ENCODE peak calls at places on chromosomes 16 and 17, in five cellular contexts. One of them, this sample, is unnamed.

GRCh38 chr16:89723279-89724250 is 2.2 kb downstream of the ZNF276 start:
- DNase-seq in IMR-90: peak
- DNase-seq in H1: no peak
- DNase-seq in neuronal stem cell: no peak
- DNase-seq in trophoblast cell: no peak
- DNase-seq in this sample: no peak

GRCh38 chr17:49226771-49227435 is 3.7 kb downstream of the PHOSPHO1 start:
- DNase-seq in H1: no peak
- DNase-seq in IMR-90: no peak
- DNase-seq in trophoblast cell: no peak
- DNase-seq in neuronal stem cell: no peak
- DNase-seq in this sample: no peak

GRCh38 chr17:15777717-15778116 is 45.6 kb downstream of the TBC1D26 start:
- DNase-seq in IMR-90: no peak
- DNase-seq in neuronal stem cell: no peak
- DNase-seq in H1: no peak
- DNase-seq in trophoblast cell: no peak
- DNase-seq in this sample: no peak

GRCh38 chr17:7184091-7184488 is 4.9 kb upstream of the ASGR1 start:
- DNase-seq in IMR-90: no peak
- DNase-seq in H1: no peak
- DNase-seq in neuronal stem cell: no peak
- DNase-seq in trophoblast cell: no peak
- DNase-seq in this sample: no peak

GRCh38 chr17:43902190-43902589 is 5.1 kb downstream of the MPP2 start:
- DNase-seq in trophoblast cell: no peak
- DNase-seq in IMR-90: no peak
- DNase-seq in H1: no peak
- DNase-seq in neuronal stem cell: no peak
- DNase-seq in this sample: no peak

GRCh38 chr16:19861811-19862327 is 22.8 kb downstream of the GPRC5B start:
- DNase-seq in H1: peak
- DNase-seq in trophoblast cell: no peak
- DNase-seq in neuronal stem cell: no peak
- DNase-seq in IMR-90: no peak
- DNase-seq in this sample: peak

GRCh38 chr17:30375661-30376060 is 3.1 kb upstream of the CPD start:
- DNase-seq in neuronal stem cell: no peak
- DNase-seq in H1: no peak
- DNase-seq in IMR-90: peak
- DNase-seq in trophoblast cell: no peak
- DNase-seq in this sample: no peak

GRCh38 chr17:8846768-8847211 is 20.7 kb downstream of the PIK3R6 start:
- DNase-seq in neuronal stem cell: peak
- DNase-seq in H1: no peak
- DNase-seq in trophoblast cell: peak
- DNase-seq in IMR-90: peak
- DNase-seq in this sample: peak

GRCh38 chr16:23663918-23664317 is 14.8 kb upstream of the PLK1 start:
- DNase-seq in IMR-90: no peak
- DNase-seq in neuronal stem cell: no peak
- DNase-seq in H1: no peak
- DNase-seq in trophoblast cell: no peak
- DNase-seq in this sample: no peak

GRCh38 chr16:78930561-78930960 is 670.0 kb downstream of the MAF start:
- DNase-seq in IMR-90: no peak
- DNase-seq in H1: no peak
- DNase-seq in neuronal stem cell: no peak
- DNase-seq in trophoblast cell: no peak
- DNase-seq in this sample: no peak

GRCh38 chr16:84237994-84238750 is 1.6 kb downstream of the KCNG4 start:
- DNase-seq in trophoblast cell: no peak
- DNase-seq in IMR-90: no peak
- DNase-seq in H1: no peak
- DNase-seq in neuronal stem cell: no peak
- DNase-seq in this sample: no peak

GRCh38 chr17:72173475-72174116 is 52.8 kb downstream of the SOX9 start:
- DNase-seq in neuronal stem cell: no peak
- DNase-seq in H1: no peak
- DNase-seq in trophoblast cell: no peak
- DNase-seq in IMR-90: peak
- DNase-seq in this sample: no peak

GRCh38 chr17:48175692-48176450 is 68.3 kb downstream of the SNX11 start:
- DNase-seq in neuronal stem cell: no peak
- DNase-seq in trophoblast cell: no peak
- DNase-seq in IMR-90: peak
- DNase-seq in H1: no peak
- DNase-seq in this sample: no peak

GRCh38 chr17:7440113-7440822 is 956 bp downstream of the FGF11 start:
- DNase-seq in neuronal stem cell: peak
- DNase-seq in trophoblast cell: no peak
- DNase-seq in IMR-90: no peak
- DNase-seq in H1: peak
- DNase-seq in this sample: peak

GRCh38 chr17:17048106-17048505 is 5.8 kb downstream of the MPRIP start:
- DNase-seq in neuronal stem cell: no peak
- DNase-seq in trophoblast cell: no peak
- DNase-seq in H1: no peak
- DNase-seq in IMR-90: no peak
- DNase-seq in this sample: no peak

GRCh38 chr16:30534368-30535105 is at the start of gene ZNF747:
- DNase-seq in H1: peak
- DNase-seq in trophoblast cell: peak
- DNase-seq in neuronal stem cell: peak
- DNase-seq in IMR-90: peak
- DNase-seq in this sample: peak

GRCh38 chr16:19029980-19030379 is 37.4 kb upstream of the COQ7 start:
- DNase-seq in H1: no peak
- DNase-seq in IMR-90: no peak
- DNase-seq in trophoblast cell: peak
- DNase-seq in neuronal stem cell: no peak
- DNase-seq in this sample: no peak

GRCh38 chr16:31148281-31148728 is 1.6 kb downstream of the PRSS36 start:
- DNase-seq in neuronal stem cell: no peak
- DNase-seq in trophoblast cell: peak
- DNase-seq in IMR-90: no peak
- DNase-seq in H1: peak
- DNase-seq in this sample: no peak

GRCh38 chr17:41171881-41172280 is 3.9 kb upstream of the KRTAP4-3 start:
- DNase-seq in neuronal stem cell: no peak
- DNase-seq in H1: no peak
- DNase-seq in trophoblast cell: no peak
- DNase-seq in IMR-90: peak
- DNase-seq in this sample: no peak

GRCh38 chr16:27847030-27847550 is 216.4 kb downstream of the GSG1L start:
- DNase-seq in H1: no peak
- DNase-seq in IMR-90: no peak
- DNase-seq in trophoblast cell: no peak
- DNase-seq in neuronal stem cell: no peak
- DNase-seq in this sample: no peak

GRCh38 chr16:66422366-66422765 is 4.7 kb upstream of the BEAN1 start:
- DNase-seq in neuronal stem cell: no peak
- DNase-seq in IMR-90: no peak
- DNase-seq in trophoblast cell: no peak
- DNase-seq in H1: no peak
- DNase-seq in this sample: no peak

GRCh38 chr17:5785343-5785742 is 201.0 kb upstream of the NLRP1 start:
- DNase-seq in IMR-90: peak
- DNase-seq in trophoblast cell: peak
- DNase-seq in neuronal stem cell: no peak
- DNase-seq in H1: no peak
- DNase-seq in this sample: no peak
- H3K4me2 ChIP-seq in IMR-90: no peak
- H3K4me2 ChIP-seq in trophoblast cell: no peak
- H3K4me2 ChIP-seq in neuronal stem cell: no peak
- H3K4me2 ChIP-seq in H1: no peak
- H3K4me2 ChIP-seq in this sample: no peak

GRCh38 chr17:3667366-3668278 is 756 bp downstream of the TAX1BP3 start:
- DNase-seq in H1: peak
- DNase-seq in neuronal stem cell: no peak
- DNase-seq in IMR-90: peak
- DNase-seq in trophoblast cell: peak
- DNase-seq in this sample: peak
- H2BK5ac ChIP-seq in H1: peak
- H2BK5ac ChIP-seq in neuronal stem cell: peak
- H2BK5ac ChIP-seq in IMR-90: peak
- H2BK5ac ChIP-seq in trophoblast cell: peak
- H2BK5ac ChIP-seq in this sample: peak

DNA sequence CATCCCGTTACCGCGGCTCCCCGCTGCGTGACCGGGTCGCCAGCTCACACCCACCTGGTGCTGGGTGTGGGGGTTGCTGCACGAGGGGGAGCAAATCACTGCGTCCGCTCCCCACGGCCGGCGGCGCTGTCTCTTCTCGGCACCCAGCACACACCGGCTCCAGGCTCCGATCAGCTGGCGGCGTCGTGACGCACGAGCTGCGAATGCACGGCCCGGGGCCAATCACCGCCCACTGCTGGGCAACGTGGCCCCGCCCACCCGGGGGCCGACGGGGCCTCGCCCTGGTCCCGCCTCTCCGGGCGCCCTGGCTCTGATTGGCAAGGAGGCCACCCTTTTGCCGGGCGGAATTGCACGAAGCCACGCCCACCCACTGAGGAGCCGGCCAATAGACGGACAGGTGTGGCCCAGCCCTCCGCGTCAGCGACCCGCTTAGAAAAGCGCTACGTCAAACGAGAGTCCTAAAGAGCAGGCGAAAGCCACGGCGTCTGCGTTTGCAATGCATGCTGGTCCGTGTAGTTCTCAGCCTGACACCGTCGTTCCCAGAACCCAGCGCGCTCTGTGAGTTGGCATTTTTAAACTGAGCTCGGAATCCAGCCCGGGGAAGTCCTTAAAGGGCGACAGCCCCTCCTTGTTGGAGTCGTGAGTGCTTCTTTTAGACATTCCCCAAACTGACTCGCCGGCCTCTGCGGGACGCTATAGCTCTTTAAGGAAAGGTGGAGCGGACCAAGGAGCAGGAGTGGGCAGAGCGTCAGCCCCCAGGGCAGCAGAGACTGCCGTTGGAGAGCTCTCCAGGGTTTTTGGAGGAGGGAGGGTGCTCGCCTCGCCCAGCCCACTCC is 6.1 kb upstream of the TLCD2 start:
- DNase-seq in H1: peak
- DNase-seq in trophoblast cell: peak
- DNase-seq in neuronal stem cell: peak
- DNase-seq in IMR-90: peak
- DNase-seq in this sample: peak
- H3K23ac ChIP-seq in H1: no peak
- H3K23ac ChIP-seq in trophoblast cell: no peak
- H3K23ac ChIP-seq in neuronal stem cell: peak
- H3K23ac ChIP-seq in IMR-90: peak
- H3K23ac ChIP-seq in this sample: no peak

GRCh38 chr16:82995927-82996441 is 369.2 kb downstream of the CDH13 start:
- DNase-seq in trophoblast cell: no peak
- DNase-seq in H1: no peak
- DNase-seq in neuronal stem cell: no peak
- DNase-seq in IMR-90: peak
- DNase-seq in this sample: no peak
- H3K4me2 ChIP-seq in trophoblast cell: no peak
- H3K4me2 ChIP-seq in H1: no peak
- H3K4me2 ChIP-seq in neuronal stem cell: no peak
- H3K4me2 ChIP-seq in IMR-90: peak
- H3K4me2 ChIP-seq in this sample: no peak

GRCh38 chr16:11359370-11359769 is 14.1 kb downstream of the RMI2 start:
- DNase-seq in IMR-90: peak
- DNase-seq in neuronal stem cell: no peak
- DNase-seq in trophoblast cell: peak
- DNase-seq in H1: no peak
- DNase-seq in this sample: peak

GRCh38 chr16:11360581-11360980 is 15.3 kb downstream of the RMI2 start:
- DNase-seq in trophoblast cell: no peak
- DNase-seq in neuronal stem cell: no peak
- DNase-seq in IMR-90: no peak
- DNase-seq in H1: no peak
- DNase-seq in this sample: no peak

GRCh38 chr16:11356573-11357331 is 11.5 kb downstream of the RMI2 start:
- DNase-seq in neuronal stem cell: peak
- DNase-seq in IMR-90: peak
- DNase-seq in trophoblast cell: peak
- DNase-seq in H1: peak
- DNase-seq in this sample: peak

GRCh38 chr16:11361043-11361442 is 15.8 kb downstream of the RMI2 start:
- DNase-seq in IMR-90: no peak
- DNase-seq in H1: no peak
- DNase-seq in neuronal stem cell: no peak
- DNase-seq in trophoblast cell: no peak
- DNase-seq in this sample: no peak

GRCh38 chr16:11358531-11358930 is 13.3 kb downstream of the RMI2 start:
- DNase-seq in neuronal stem cell: no peak
- DNase-seq in trophoblast cell: no peak
- DNase-seq in IMR-90: no peak
- DNase-seq in H1: no peak
- DNase-seq in this sample: no peak
- H2BK5ac ChIP-seq in neuronal stem cell: no peak
- H2BK5ac ChIP-seq in trophoblast cell: peak
- H2BK5ac ChIP-seq in IMR-90: peak
- H2BK5ac ChIP-seq in H1: no peak
- H2BK5ac ChIP-seq in this sample: no peak

This sample was measured in mesendoderm.